ENCODE peak calls at places on chromosomes 4 and X, in eight cellular contexts. One of them, this sample, is unnamed.
A peak's percentile ranks its signal among the peaks of the same experiment; 100 is the strongest.

GRCh38 chr4:183173580-183174526 is 74.8 kb downstream of the WWC2 start:
- DNase-seq in GM19239: no peak
- DNase-seq in pancreas: no peak
- DNase-seq in transverse colon: no peak
- DNase-seq in aorta: no peak
- DNase-seq in RCC 7860: no peak
- DNase-seq in left colon: no peak
- DNase-seq in GM04504: no peak
- DNase-seq in this sample: peak; percentile 76

GRCh38 chrX:114976321-114976720 is 41.1 kb downstream of the IL13RA2 start:
- DNase-seq in transverse colon: no peak
- DNase-seq in aorta: no peak
- DNase-seq in GM19239: no peak
- DNase-seq in left colon: no peak
- DNase-seq in GM04504: no peak
- DNase-seq in RCC 7860: no peak
- DNase-seq in pancreas: no peak
- DNase-seq in this sample: peak; percentile 14

GRCh38 chr4:111209706-111210105 is 586.8 kb upstream of the PITX2 start:
- DNase-seq in transverse colon: no peak
- DNase-seq in left colon: no peak
- DNase-seq in RCC 7860: no peak
- DNase-seq in aorta: no peak
- DNase-seq in pancreas: no peak
- DNase-seq in GM19239: no peak
- DNase-seq in GM04504: no peak
- DNase-seq in this sample: no peak

GRCh38 chrX:56978172-56978571 is 17.2 kb downstream of the SPIN3 start:
- DNase-seq in aorta: no peak
- DNase-seq in GM04504: peak; percentile 34
- DNase-seq in transverse colon: peak; percentile 16
- DNase-seq in GM19239: peak; percentile 10
- DNase-seq in RCC 7860: peak; percentile 7
- DNase-seq in pancreas: no peak
- DNase-seq in left colon: no peak
- DNase-seq in this sample: peak; percentile 19

GRCh38 chrX:17022205-17022604 is 75.7 kb downstream of the REPS2 start:
- DNase-seq in transverse colon: no peak
- DNase-seq in pancreas: no peak
- DNase-seq in RCC 7860: no peak
- DNase-seq in GM04504: peak; percentile 29
- DNase-seq in aorta: no peak
- DNase-seq in GM19239: no peak
- DNase-seq in left colon: no peak
- DNase-seq in this sample: peak; percentile 87

GRCh38 chr4:19982556-19982955 is 269.1 kb upstream of the SLIT2 start:
- DNase-seq in RCC 7860: no peak
- DNase-seq in pancreas: no peak
- DNase-seq in left colon: no peak
- DNase-seq in GM04504: peak; percentile 37
- DNase-seq in aorta: no peak
- DNase-seq in transverse colon: no peak
- DNase-seq in GM19239: no peak
- DNase-seq in this sample: peak; percentile 87

GRCh38 chr4:111873801-111874200 is 271.5 kb upstream of the FAM241A start:
- DNase-seq in GM19239: no peak
- DNase-seq in transverse colon: no peak
- DNase-seq in pancreas: no peak
- DNase-seq in RCC 7860: no peak
- DNase-seq in GM04504: no peak
- DNase-seq in left colon: no peak
- DNase-seq in aorta: no peak
- DNase-seq in this sample: no peak

GRCh38 chr4:118865091-118865708 is 23.5 kb upstream of the SYNPO2 start:
- DNase-seq in transverse colon: peak; percentile 20
- DNase-seq in GM04504: peak; percentile 17
- DNase-seq in aorta: no peak
- DNase-seq in GM19239: peak; percentile 14
- DNase-seq in RCC 7860: peak; percentile 28
- DNase-seq in left colon: no peak
- DNase-seq in pancreas: no peak
- DNase-seq in this sample: peak; percentile 66

GRCh38 chr4:42341518-42342026 is 55.7 kb upstream of the SHISA3 start:
- DNase-seq in pancreas: no peak
- DNase-seq in GM19239: no peak
- DNase-seq in RCC 7860: no peak
- DNase-seq in transverse colon: no peak
- DNase-seq in GM04504: no peak
- DNase-seq in aorta: no peak
- DNase-seq in left colon: no peak
- DNase-seq in this sample: peak; percentile 36

GRCh38 chrX:29318051-29318450 is 730.8 kb downstream of the IL1RAPL1 start:
- DNase-seq in transverse colon: no peak
- DNase-seq in pancreas: no peak
- DNase-seq in RCC 7860: no peak
- DNase-seq in left colon: no peak
- DNase-seq in aorta: no peak
- DNase-seq in GM04504: peak; percentile 24
- DNase-seq in GM19239: no peak
- DNase-seq in this sample: peak; percentile 60

GRCh38 chr4:47933798-47934197 is 19.4 kb upstream of the NFXL1 start:
- DNase-seq in aorta: no peak
- DNase-seq in pancreas: no peak
- DNase-seq in left colon: no peak
- DNase-seq in GM19239: no peak
- DNase-seq in GM04504: no peak
- DNase-seq in transverse colon: no peak
- DNase-seq in RCC 7860: peak; percentile 29
- DNase-seq in this sample: peak; percentile 76

GRCh38 chrX:9612146-9612505 is 147.3 kb downstream of the TBL1X start:
- DNase-seq in GM19239: no peak
- DNase-seq in RCC 7860: no peak
- DNase-seq in aorta: no peak
- DNase-seq in pancreas: no peak
- DNase-seq in GM04504: no peak
- DNase-seq in transverse colon: no peak
- DNase-seq in left colon: no peak
- DNase-seq in this sample: no peak

GRCh38 chrX:148871422-148872152 is 371.2 kb downstream of the AFF2 start:
- DNase-seq in aorta: no peak
- DNase-seq in pancreas: no peak
- DNase-seq in transverse colon: no peak
- DNase-seq in GM19239: no peak
- DNase-seq in GM04504: peak; percentile 72
- DNase-seq in RCC 7860: peak; percentile 82
- DNase-seq in left colon: no peak
- DNase-seq in this sample: peak; percentile 74

GRCh38 chr4:55002431-55002830 is 123.0 kb downstream of the KDR start:
- DNase-seq in transverse colon: no peak
- DNase-seq in RCC 7860: no peak
- DNase-seq in GM04504: no peak
- DNase-seq in aorta: no peak
- DNase-seq in pancreas: no peak
- DNase-seq in GM19239: no peak
- DNase-seq in left colon: no peak
- DNase-seq in this sample: no peak

GRCh38 chrX:135518161-135518560 is 2.3 kb upstream of the INTS6L start:
- DNase-seq in RCC 7860: no peak
- DNase-seq in pancreas: no peak
- DNase-seq in GM04504: no peak
- DNase-seq in left colon: no peak
- DNase-seq in GM19239: no peak
- DNase-seq in transverse colon: no peak
- DNase-seq in aorta: no peak
- DNase-seq in this sample: no peak

GRCh38 chr4:65865489-65865888 is 195.2 kb upstream of the EPHA5 start:
- DNase-seq in GM04504: no peak
- DNase-seq in aorta: no peak
- DNase-seq in pancreas: no peak
- DNase-seq in RCC 7860: no peak
- DNase-seq in left colon: no peak
- DNase-seq in GM19239: no peak
- DNase-seq in transverse colon: no peak
- DNase-seq in this sample: peak; percentile 3

GRCh38 chr4:25481648-25482047 is 104.6 kb downstream of the ANAPC4 start:
- DNase-seq in pancreas: no peak
- DNase-seq in aorta: no peak
- DNase-seq in left colon: no peak
- DNase-seq in GM19239: no peak
- DNase-seq in transverse colon: no peak
- DNase-seq in RCC 7860: no peak
- DNase-seq in GM04504: no peak
- DNase-seq in this sample: no peak

GRCh38 chrX:20319054-20319453 is 52.3 kb upstream of the RPS6KA3 start:
- DNase-seq in GM04504: no peak
- DNase-seq in pancreas: no peak
- DNase-seq in transverse colon: no peak
- DNase-seq in left colon: no peak
- DNase-seq in RCC 7860: no peak
- DNase-seq in GM19239: no peak
- DNase-seq in aorta: no peak
- DNase-seq in this sample: no peak

GRCh38 chr4:188295899-188296298 is 156.7 kb downstream of the TRIML1 start:
- DNase-seq in aorta: peak; percentile 62
- DNase-seq in GM04504: no peak
- DNase-seq in GM19239: no peak
- DNase-seq in pancreas: no peak
- DNase-seq in RCC 7860: no peak
- DNase-seq in transverse colon: no peak
- DNase-seq in left colon: no peak
- DNase-seq in this sample: no peak

GRCh38 chr4:7526929-7527535 is 92.3 kb upstream of the PSAPL1 start:
- DNase-seq in aorta: no peak
- DNase-seq in left colon: no peak
- DNase-seq in GM19239: no peak
- DNase-seq in RCC 7860: no peak
- DNase-seq in transverse colon: no peak
- DNase-seq in GM04504: no peak
- DNase-seq in pancreas: no peak
- DNase-seq in this sample: no peak

GRCh38 chrX:20519826-20520225 is 253.1 kb upstream of the RPS6KA3 start:
- DNase-seq in transverse colon: no peak
- DNase-seq in pancreas: no peak
- DNase-seq in RCC 7860: no peak
- DNase-seq in GM04504: no peak
- DNase-seq in GM19239: no peak
- DNase-seq in aorta: no peak
- DNase-seq in left colon: no peak
- DNase-seq in this sample: no peak

GRCh38 chrX:12065251-12065650 is 73.0 kb upstream of the FRMPD4 start:
- DNase-seq in GM04504: peak; percentile 4
- DNase-seq in pancreas: no peak
- DNase-seq in left colon: no peak
- DNase-seq in aorta: no peak
- DNase-seq in RCC 7860: no peak
- DNase-seq in transverse colon: no peak
- DNase-seq in GM19239: no peak
- DNase-seq in this sample: peak; percentile 22

GRCh38 chr4:148445071-148445902 is 3.1 kb upstream of the NR3C2 start:
- DNase-seq in pancreas: peak; percentile 82
- DNase-seq in transverse colon: peak; percentile 79
- DNase-seq in GM04504: no peak
- DNase-seq in GM19239: no peak
- DNase-seq in left colon: peak; percentile 75
- DNase-seq in aorta: peak; percentile 77
- DNase-seq in RCC 7860: no peak
- DNase-seq in this sample: peak; percentile 10

GRCh38 chr4:46949822-46950221 is 40.8 kb upstream of the COX7B2 start:
- DNase-seq in GM19239: no peak
- DNase-seq in pancreas: no peak
- DNase-seq in aorta: no peak
- DNase-seq in GM04504: no peak
- DNase-seq in left colon: no peak
- DNase-seq in RCC 7860: no peak
- DNase-seq in transverse colon: no peak
- DNase-seq in this sample: no peak

GRCh38 chr4:84952004-84952403 is 14.5 kb downstream of the WDFY3 start:
- DNase-seq in left colon: no peak
- DNase-seq in aorta: no peak
- DNase-seq in RCC 7860: peak; percentile 79
- DNase-seq in GM19239: no peak
- DNase-seq in transverse colon: no peak
- DNase-seq in GM04504: no peak
- DNase-seq in pancreas: no peak
- DNase-seq in this sample: peak; percentile 92

GRCh38 chrX:139680356-139680755 is 27.6 kb downstream of the MCF2 start:
- DNase-seq in left colon: no peak
- DNase-seq in pancreas: no peak
- DNase-seq in transverse colon: no peak
- DNase-seq in GM19239: no peak
- DNase-seq in RCC 7860: no peak
- DNase-seq in GM04504: no peak
- DNase-seq in aorta: no peak
- DNase-seq in this sample: no peak

GRCh38 chr4:159966741-159967140 is 863.9 kb downstream of the RAPGEF2 start:
- DNase-seq in GM19239: no peak
- DNase-seq in GM04504: no peak
- DNase-seq in pancreas: no peak
- DNase-seq in left colon: no peak
- DNase-seq in RCC 7860: no peak
- DNase-seq in aorta: no peak
- DNase-seq in transverse colon: no peak
- DNase-seq in this sample: no peak

GRCh38 chr4:80124246-80125211 is 51.5 kb upstream of the ANTXR2 start:
- DNase-seq in left colon: no peak
- DNase-seq in pancreas: no peak
- DNase-seq in transverse colon: no peak
- DNase-seq in GM04504: no peak
- DNase-seq in RCC 7860: no peak
- DNase-seq in aorta: no peak
- DNase-seq in GM19239: no peak
- DNase-seq in this sample: no peak

GRCh38 chr4:37892641-37893040 is 1.8 kb downstream of the TBC1D1 start:
- DNase-seq in transverse colon: peak; percentile 38
- DNase-seq in aorta: no peak
- DNase-seq in left colon: no peak
- DNase-seq in pancreas: no peak
- DNase-seq in GM04504: no peak
- DNase-seq in RCC 7860: no peak
- DNase-seq in GM19239: peak; percentile 25
- DNase-seq in this sample: no peak

GRCh38 chrX:53682885-53683555 is 3.5 kb downstream of the HUWE1 start:
- DNase-seq in aorta: no peak
- DNase-seq in transverse colon: peak; percentile 25
- DNase-seq in RCC 7860: peak; percentile 37
- DNase-seq in GM04504: no peak
- DNase-seq in GM19239: peak; percentile 2
- DNase-seq in pancreas: no peak
- DNase-seq in left colon: peak; percentile 31
- DNase-seq in this sample: peak; percentile 66

GRCh38 chrX:17154001-17154400 is 207.5 kb downstream of the REPS2 start:
- DNase-seq in pancreas: no peak
- DNase-seq in GM19239: no peak
- DNase-seq in RCC 7860: no peak
- DNase-seq in aorta: no peak
- DNase-seq in GM04504: no peak
- DNase-seq in transverse colon: no peak
- DNase-seq in left colon: no peak
- DNase-seq in this sample: peak; percentile 70

GRCh38 chr4:244471-244870 is 60.8 kb downstream of the ZNF732 start:
- DNase-seq in left colon: no peak
- DNase-seq in aorta: peak; percentile 42
- DNase-seq in GM04504: no peak
- DNase-seq in pancreas: no peak
- DNase-seq in GM19239: no peak
- DNase-seq in transverse colon: peak; percentile 44
- DNase-seq in RCC 7860: no peak
- DNase-seq in this sample: peak; percentile 2

GRCh38 chr4:86496094-86497060 is 97.7 kb upstream of the PTPN13 start:
- DNase-seq in transverse colon: peak; percentile 16
- DNase-seq in GM04504: no peak
- DNase-seq in RCC 7860: peak; percentile 72
- DNase-seq in pancreas: no peak
- DNase-seq in aorta: no peak
- DNase-seq in GM19239: peak; percentile 4
- DNase-seq in left colon: no peak
- DNase-seq in this sample: peak; percentile 73